ENCODE peak calls at places on chromosomes 1 and 21, in nine cellular contexts. G is upper lobe of right lung, X is hepatocyte, J is fibroblast of lung, A is transverse colon, O is upper lobe of left lung, D is HCT116, R is H1, L is endothelial cell of umbilical vein. E is an unnamed sample.
A peak's percentile ranks its signal among the peaks of the same experiment; 100 is the strongest.

GRCh38 chr1:107830546-107830945 is 134.4 kb downstream of the VAV3 start:
- DNase-seq in G (no peak), X (no peak), J (no peak), A (no peak), O (no peak), D (no peak), R (no peak), L (no peak), E (no peak)

GRCh38 chr1:208031316-208031931 is 120.5 kb upstream of the CD34 start:
- DNase-seq in G (no peak), X (no peak), J (no peak), A (no peak), O (no peak), D (no peak), R (no peak), L (no peak), E (no peak)

GRCh38 chr21:42503711-42504110 is 7.7 kb upstream of the RSPH1 start:
- DNase-seq in G (no peak), X (no peak), J (no peak), A (no peak), O (no peak), D (no peak), R (no peak), L (no peak), E (no peak)

GRCh38 chr21:30194701-30195299 is 21.1 kb downstream of the CLDN8 start:
- DNase-seq in G (no peak), X (peak; percentile 67), J (no peak), A (no peak), O (no peak), D (no peak), R (no peak), L (no peak), E (peak; percentile 37)

GRCh38 chr21:46667735-46668380 is 32.4 kb downstream of the PRMT2 start:
- DNase-seq in G (no peak), X (peak; percentile 41), J (peak; percentile 69), A (no peak), O (no peak), D (no peak), R (no peak), L (peak; percentile 22), E (peak; percentile 11)

GRCh38 chr1:110465814-110466380 is 14.9 kb downstream of the PROK1 start:
- DNase-seq in G (no peak), X (no peak), J (no peak), A (no peak), O (no peak), D (no peak), R (no peak), L (no peak), E (no peak)

GRCh38 chr1:221715321-221716169 is 26.3 kb downstream of the DUSP10 start:
- DNase-seq in G (no peak), X (peak; percentile 47), J (peak; percentile 52), A (no peak), O (no peak), D (no peak), R (peak; percentile 87), L (peak; percentile 56), E (no peak)

GRCh38 chr21:45104560-45104959 is 30.2 kb downstream of the ADARB1 start:
- DNase-seq in G (no peak), X (no peak), J (no peak), A (peak; percentile 66), O (peak; percentile 50), D (no peak), R (no peak), L (peak; percentile 46), E (no peak)

GRCh38 chr1:84862810-84863251 is 30.2 kb downstream of the LPAR3 start:
- DNase-seq in G (no peak), X (no peak), J (no peak), A (no peak), O (no peak), D (no peak), R (no peak), L (no peak), E (no peak)

GRCh38 chr1:247848346-247848745 is 6.7 kb upstream of the OR11L1 start:
- DNase-seq in G (no peak), X (no peak), J (no peak), A (no peak), O (no peak), D (no peak), R (no peak), L (no peak), E (no peak)

DNA sequence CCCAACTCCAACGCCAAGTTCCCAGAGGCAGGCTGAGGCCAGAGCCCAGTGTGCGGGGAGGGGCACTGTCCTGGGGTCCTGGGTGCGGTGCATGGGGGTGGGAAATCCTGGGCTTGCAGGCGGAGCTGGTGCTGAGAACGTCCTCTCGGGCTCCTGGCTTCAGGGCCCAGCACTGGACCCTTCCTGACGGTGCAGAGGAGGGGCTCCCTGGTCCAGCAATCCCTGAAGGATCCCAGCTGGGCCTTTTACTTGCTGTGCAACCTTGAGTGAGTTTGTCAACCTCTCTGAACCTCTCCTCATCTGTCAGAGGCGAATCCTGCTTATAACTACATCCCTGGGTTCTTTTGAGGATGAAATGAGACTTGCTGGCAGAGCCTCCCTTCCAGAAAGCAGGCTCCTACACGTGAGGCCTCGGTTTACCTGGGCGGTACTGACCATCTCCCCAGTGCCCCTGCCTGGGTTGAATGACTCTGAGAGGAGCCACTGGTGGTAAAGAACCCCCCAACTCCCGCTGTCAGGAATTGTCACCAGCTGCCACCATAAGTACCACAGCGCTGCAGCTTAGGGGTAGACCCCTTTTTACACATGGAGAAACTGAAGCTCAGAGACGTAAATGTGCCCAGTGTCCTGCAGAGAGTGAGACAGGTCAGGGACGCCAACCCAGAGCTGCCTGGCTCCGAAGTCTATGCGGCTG is 77.3 kb downstream of the DHRS3 start:
- DNase-seq in G (no peak), X (no peak), J (no peak), A (no peak), O (no peak), D (no peak), R (no peak), L (no peak), E (no peak)
- H3K27ac ChIP-seq in G (no peak overlapping the region), X (peak overlapping the region; percentile 56), J (peak overlapping the region; percentile 23), A (peak overlapping the region; percentile 72), O (peak overlapping the region; percentile 31), D (peak overlapping the region; percentile 24), R (no peak overlapping the region), L (no peak overlapping the region), E (peak overlapping the region; percentile 99)

DNA sequence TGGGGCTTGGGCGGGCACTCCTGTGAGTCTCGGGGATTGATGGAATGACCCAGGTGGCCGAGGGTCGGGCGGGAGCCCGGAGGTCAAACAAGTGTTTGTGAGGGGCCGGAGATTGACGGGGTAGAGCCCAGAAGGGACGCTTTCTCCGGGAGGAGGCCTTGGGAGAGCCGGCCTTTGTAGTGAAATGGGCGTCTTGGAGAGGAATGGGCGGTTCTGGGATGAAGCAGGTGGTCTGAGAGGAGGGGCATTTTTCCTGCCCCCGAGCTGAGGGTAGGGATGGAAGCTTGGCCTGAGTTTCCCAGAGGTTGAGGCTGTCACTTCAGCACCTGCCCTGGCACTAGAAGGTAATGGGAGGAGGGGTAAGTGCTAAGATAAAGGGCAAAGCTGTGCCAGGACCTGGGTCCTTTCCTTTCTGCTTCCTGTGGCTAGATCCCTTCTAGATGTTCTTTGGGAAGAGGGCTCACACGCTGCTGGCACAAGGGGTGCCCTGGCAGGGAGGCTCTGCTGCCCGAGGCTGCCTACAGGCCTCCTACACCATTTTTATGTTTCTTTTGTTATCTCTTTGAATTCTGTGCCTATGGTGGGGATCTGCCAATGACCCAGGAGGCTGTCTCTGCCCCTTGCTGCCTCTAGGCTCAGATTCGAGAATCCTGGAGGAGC is 56.1 kb downstream of the NDUFS5 start:
- DNase-seq in G (no peak), X (no peak), J (no peak), A (no peak), O (no peak), D (no peak), R (no peak), L (no peak), E (no peak)
- H3K4me3 ChIP-seq in G (peak overlapping the region; percentile 43), X (peak overlapping the region; percentile 58), J (peak overlapping the region; percentile 61), A (peak overlapping the region; percentile 45), O (peak overlapping the region; percentile 62), D (no peak overlapping the region), R (peak overlapping the region; percentile 56), L (peak overlapping the region; percentile 42), E (peak overlapping the region; percentile 17)

DNA sequence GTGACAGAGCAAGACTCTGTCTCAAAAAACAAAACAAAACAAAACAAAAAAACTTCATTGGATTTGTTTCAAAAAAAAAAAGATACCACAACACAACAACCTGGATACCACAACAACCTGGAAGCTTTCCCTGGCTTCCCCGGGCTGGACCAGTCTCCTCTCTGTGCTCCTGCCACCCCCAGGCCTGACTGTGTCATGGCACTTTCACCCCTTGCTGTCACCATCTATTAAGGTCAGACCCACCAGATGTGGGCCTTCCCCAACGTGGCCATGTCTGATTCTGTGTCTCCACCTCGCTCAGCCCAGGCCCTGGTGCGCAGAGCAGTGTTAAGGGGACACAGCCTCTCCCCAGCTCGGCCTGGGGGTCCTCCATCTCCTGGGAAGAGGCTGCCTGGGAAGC is 28.3 kb upstream of the ACOT11 start:
- DNase-seq in G (no peak), X (no peak), J (no peak), A (no peak), O (no peak), D (no peak), R (no peak), L (no peak), E (no peak)
- TF ChIP-seq CTCF in G (no peak), X (peak; percentile 13), J (no peak), A (peak; percentile 10), O (no peak), D (peak; percentile 41), R (peak; percentile 80), L (no peak), E (no peak)

DNA sequence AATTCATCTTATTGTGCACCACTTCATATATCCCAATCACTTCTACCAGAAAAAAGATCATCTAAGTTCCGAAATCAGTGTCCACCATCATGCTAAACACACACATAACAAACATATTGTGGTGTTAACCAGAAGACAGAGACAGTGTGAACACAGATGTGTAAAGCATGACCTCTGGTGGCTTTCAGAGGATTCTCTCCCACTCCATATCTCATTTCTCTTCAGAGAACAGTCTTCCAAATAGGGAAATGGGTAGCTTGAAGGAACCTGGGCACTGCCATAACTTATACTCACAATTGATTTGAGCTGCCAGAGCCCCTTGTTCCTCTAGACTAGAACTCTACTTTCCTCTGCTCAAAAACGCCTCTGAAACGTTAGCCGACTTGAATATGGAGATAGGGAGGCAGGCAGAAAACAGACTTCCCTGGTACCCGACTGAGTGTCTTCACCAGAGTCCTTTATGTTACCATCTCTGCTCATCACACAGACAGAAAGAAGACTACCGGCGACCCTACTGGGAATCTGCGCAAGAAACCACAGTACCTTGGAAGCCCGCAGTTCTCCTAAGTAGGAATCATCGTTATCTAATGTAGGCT is 1.8 kb upstream of the ELAPOR1 start:
- DNase-seq in G (no peak), X (no peak), J (peak; percentile 20), A (no peak), O (no peak), D (no peak), R (no peak), L (peak; percentile 22), E (no peak)
- H3K27ac ChIP-seq in G (no peak overlapping the region), X (no peak overlapping the region), J (no peak overlapping the region), A (no peak overlapping the region), O (no peak overlapping the region), D (no peak overlapping the region), R (no peak overlapping the region), L (no peak overlapping the region), E (no peak overlapping the region)

GRCh38 chr1:36584874-36585759 is 102.4 kb upstream of the CSF3R start:
- DNase-seq in G (no peak), X (no peak), J (no peak), A (no peak), O (no peak), D (no peak), R (no peak), L (no peak), E (no peak)
- H3K4me3 ChIP-seq in G (no peak overlapping the region), X (no peak overlapping the region), J (no peak overlapping the region), A (no peak overlapping the region), O (no peak overlapping the region), D (no peak overlapping the region), R (no peak overlapping the region), L (no peak overlapping the region), E (no peak overlapping the region)

GRCh38 chr1:31778763-31779488 is 14.8 kb upstream of the ADGRB2 start:
- DNase-seq in G (no peak), X (no peak), J (no peak), A (no peak), O (no peak), D (no peak), R (no peak), L (no peak), E (no peak)
- TF ChIP-seq CTCF in G (no peak), X (no peak), J (no peak), A (no peak), O (no peak), D (no peak), R (no peak), L (no peak), E (no peak)